ENCODE peak calls at places on chromosomes 12 and 14, in six cellular contexts. U is cardiac muscle cell, C is uterus, K is lower leg skin, S is lower lobe of right lung, W is left ventricle myocardium inferior. M is an unnamed sample.

GRCh38 chr12:28023156-28023887 is 50.8 kb upstream of the PTHLH start:
- DNase-seq in C (no peak), W (no peak), K (no peak), S (no peak), U (peak; percentile 88), M (no peak)

GRCh38 chr12:68122236-68122920 is 37.2 kb downstream of the IFNG start:
- DNase-seq in S (no peak), W (no peak), C (no peak), U (no peak), K (no peak), M (no peak)

GRCh38 chr12:125552223-125552747 is 487.1 kb downstream of the AACS start:
- DNase-seq in U (no peak), W (no peak), K (no peak), S (no peak), C (no peak), M (no peak)

GRCh38 chr14:103746706-103747105 is 31.1 kb downstream of the ZFYVE21 start:
- DNase-seq in U (peak; percentile 28), K (peak; percentile 62), S (no peak), C (no peak), W (no peak), M (no peak)

GRCh38 chr12:104846056-104846762 is 111.9 kb downstream of the SLC41A2 start:
- DNase-seq in W (no peak), C (no peak), U (peak; percentile 21), K (no peak), S (no peak), M (no peak)

GRCh38 chr12:26065451-26065850 is 59.4 kb downstream of the BHLHE41 start:
- DNase-seq in W (no peak), C (no peak), S (no peak), U (no peak), K (no peak), M (no peak)

GRCh38 chr14:29892327-29892726 is 35.3 kb downstream of the PRKD1 start:
- DNase-seq in U (peak; percentile 14), W (no peak), C (no peak), K (no peak), S (no peak), M (no peak)

GRCh38 chr12:83016226-83016835 is 329.6 kb downstream of the TMTC2 start:
- DNase-seq in K (no peak), S (no peak), U (peak; percentile 91), W (no peak), C (peak; percentile 32), M (peak; percentile 71)

GRCh38 chr12:43636706-43637105 is 84.7 kb upstream of the ADAMTS20 start:
- DNase-seq in S (no peak), K (no peak), U (no peak), C (no peak), W (no peak), M (no peak)

GRCh38 chr14:97299661-97300060 is 502.5 kb downstream of the VRK1 start:
- DNase-seq in W (no peak), U (no peak), C (no peak), S (no peak), K (no peak), M (no peak)

GRCh38 chr12:52211716-52212585 is 20.1 kb upstream of the KRT80 start:
- DNase-seq in U (no peak), W (peak; percentile 13), K (peak; percentile 86), S (no peak), C (no peak), M (no peak)

GRCh38 chr12:115736360-115736759 is 541.1 kb downstream of the MED13L start:
- DNase-seq in C (no peak), K (no peak), U (no peak), W (no peak), S (no peak), M (no peak)

GRCh38 chr14:89178802-89179201 is 238.2 kb downstream of the FOXN3 start:
- DNase-seq in S (no peak), C (no peak), K (no peak), W (no peak), U (peak; percentile 42), M (no peak)

GRCh38 chr12:39006286-39006685 is 100.9 kb upstream of the CPNE8 start:
- DNase-seq in U (no peak), C (no peak), S (no peak), K (no peak), W (no peak), M (no peak)

GRCh38 chr12:53427905-53428594 is 4.4 kb downstream of the AMHR2 start:
- DNase-seq in C (no peak), U (peak; percentile 34), K (no peak), S (no peak), W (no peak), M (no peak)

GRCh38 chr14:88553886-88554457 is 835 bp downstream of the PTPN21 start:
- DNase-seq in S (no peak), K (no peak), C (no peak), U (peak; percentile 32), W (no peak), M (peak; percentile 22)

GRCh38 chr14:49220492-49220891 is 365.7 kb downstream of the RPS29 start:
- DNase-seq in K (no peak), C (no peak), W (no peak), U (no peak), S (no peak), M (no peak)

GRCh38 chr14:60090864-60091519 is 731 bp upstream of the PCNX4 start:
- DNase-seq in U (peak; percentile 89), C (peak; percentile 54), K (no peak), S (peak; percentile 45), W (peak; percentile 33), M (peak; percentile 76)

GRCh38 chr12:65741662-65742480 is 82.4 kb upstream of the HMGA2 start:
- DNase-seq in U (peak; percentile 64), W (peak; percentile 26), C (peak; percentile 19), S (no peak), K (no peak), M (peak; percentile 25)

GRCh38 chr12:110906985-110907384 is 13.4 kb downstream of the MYL2 start:
- DNase-seq in W (no peak), C (no peak), U (no peak), S (no peak), K (no peak), M (no peak)
- H3K4me3 ChIP-seq in W (no peak overlapping the region), C (no peak overlapping the region), U (no peak overlapping the region), S (no peak overlapping the region), K (no peak overlapping the region), M (no peak overlapping the region)

GRCh38 chr14:68658029-68658509 is 134.8 kb downstream of the ZFP36L1 start:
- DNase-seq in K (peak; percentile 85), C (no peak), W (no peak), S (no peak), U (no peak), M (no peak)

GRCh38 chr14:68661226-68662225 is 131.3 kb downstream of the ZFP36L1 start:
- DNase-seq in C (no peak), S (no peak), W (no peak), U (no peak), K (peak; percentile 74), M (peak; percentile 7)

GRCh38 chr14:68659021-68659931 is 133.6 kb downstream of the ZFP36L1 start:
- DNase-seq in W (no peak), S (no peak), C (peak; percentile 68), U (peak; percentile 64), K (peak; percentile 84), M (no peak)

GRCh38 chr14:68662395-68662794 is 130.5 kb downstream of the ZFP36L1 start:
- DNase-seq in S (no peak), U (no peak), W (no peak), K (peak; percentile 72), C (no peak), M (peak; percentile 5)

DNA sequence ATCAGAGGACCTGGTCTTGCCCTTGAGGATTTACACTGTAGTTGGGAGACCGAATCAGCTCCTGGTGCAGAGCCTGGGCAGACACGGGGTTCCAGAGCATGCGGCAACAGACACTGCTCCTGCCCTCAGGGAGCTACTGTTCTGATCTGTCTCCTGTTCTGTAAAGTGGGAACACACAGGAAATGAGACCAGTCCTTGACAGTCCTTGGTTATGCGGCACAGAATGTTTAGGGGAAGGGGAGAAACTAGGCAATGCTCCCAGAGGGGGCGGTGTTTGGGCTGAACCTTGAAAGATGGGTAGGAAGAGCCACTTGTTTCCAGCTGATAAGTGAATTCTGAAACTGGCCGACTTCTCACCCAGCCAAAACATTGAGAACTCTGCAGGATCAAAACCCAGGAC is 132.4 kb downstream of the ZFP36L1 start:
- DNase-seq in U (no peak), S (no peak), K (peak; percentile 59), W (no peak), C (no peak), M (no peak)
- TF ChIP-seq CTCF in U (no peak), S (no peak), K (no peak), W (no peak), C (no peak), M (no peak)

GRCh38 chr14:65045691-65046090 is 56.6 kb downstream of the MAX start:
- DNase-seq in K (no peak), C (no peak), U (no peak), W (no peak), S (no peak), M (no peak)

GRCh38 chr14:65042731-65043372 is 56.2 kb downstream of the FNTB start:
- DNase-seq in W (no peak), C (no peak), S (peak; percentile 64), K (peak; percentile 13), U (no peak), M (no peak)

GRCh38 chr14:65045011-65045410 is 57.3 kb downstream of the MAX start:
- DNase-seq in S (no peak), U (no peak), C (no peak), K (no peak), W (no peak), M (no peak)

GRCh38 chr14:65043893-65044595 is 57.3 kb downstream of the FNTB start:
- DNase-seq in K (no peak), W (no peak), S (no peak), C (no peak), U (no peak), M (no peak)

GRCh38 chr14:65044596-65044959 is 57.7 kb downstream of the MAX start:
- DNase-seq in W (no peak), U (peak; percentile 31), C (no peak), S (peak; percentile 75), K (no peak), M (no peak)
- H3K4me3 ChIP-seq in W (no peak overlapping the region), U (no peak overlapping the region), C (no peak overlapping the region), S (no peak overlapping the region), K (no peak overlapping the region), M (no peak overlapping the region)

DNA sequence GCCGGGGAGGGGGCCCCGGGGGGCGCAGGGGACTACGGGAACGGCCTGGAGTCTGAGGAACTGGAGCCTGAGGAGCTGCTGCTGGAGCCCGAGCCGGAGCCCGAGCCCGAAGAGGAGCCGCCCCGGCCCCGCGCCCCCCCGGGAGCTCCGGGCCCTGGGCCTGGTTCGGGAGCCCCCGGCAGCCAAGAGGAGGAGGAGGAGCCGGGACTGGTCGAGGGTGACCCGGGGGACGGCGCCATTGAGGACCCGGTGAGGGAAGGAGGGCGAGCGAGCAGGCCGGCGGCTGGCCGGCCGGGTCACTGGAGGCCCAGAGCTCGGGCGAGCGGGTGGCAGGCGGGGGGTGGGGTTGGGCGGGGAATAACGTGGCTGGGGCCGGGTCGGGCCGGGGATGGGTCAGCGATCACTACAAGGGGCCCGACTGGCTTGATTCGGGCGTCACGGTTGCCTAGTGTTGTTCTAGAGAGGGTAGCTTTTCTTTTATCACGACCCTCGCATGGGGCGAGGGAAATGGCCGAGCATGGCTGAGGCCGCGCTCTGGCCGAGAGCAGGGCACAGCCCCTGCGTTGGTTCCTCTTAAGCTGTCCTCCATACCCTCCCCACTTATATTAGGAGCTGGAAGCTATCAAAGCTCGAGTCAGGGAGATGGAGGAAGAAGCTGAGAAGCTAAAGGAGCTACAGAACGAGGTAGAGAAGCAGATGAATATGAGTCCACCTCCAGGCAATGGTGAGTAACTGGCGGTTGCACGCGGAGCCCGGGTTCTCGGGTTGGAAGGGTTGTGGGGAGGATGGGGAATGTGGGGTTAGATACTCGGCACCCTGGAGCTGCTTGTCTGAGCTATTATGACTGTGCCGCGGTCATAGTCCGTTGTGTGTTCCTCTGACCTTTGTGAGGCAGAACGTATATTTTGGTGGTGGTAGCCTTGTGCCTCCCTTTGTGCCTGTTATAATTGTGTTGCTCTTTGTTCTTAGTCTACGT is 603 bp downstream of the PABPN1 start:
- DNase-seq in S (no peak), W (peak; percentile 48), K (peak; percentile 89), U (peak; percentile 59), C (no peak), M (peak; percentile 43)
- TF ChIP-seq CTCF in S (no peak), W (no peak), K (no peak), U (no peak), C (no peak), M (no peak)